ENCODE peak calls at places on chromosome 9, in four cellular contexts. M is GM12864, T is PC-3, X is fibroblast of lung. O is an unnamed sample.

GRCh38 chr9:135827301-135827700 is 80.0 kb downstream of the CAMSAP1 start:
- DNase-seq in X (no peak), M (no peak), T (no peak), O (no peak)

GRCh38 chr9:4021621-4022213 is 278.2 kb downstream of the GLIS3 start:
- DNase-seq in X (no peak), T (no peak), M (no peak), O (no peak)

GRCh38 chr9:98908897-98909634 is 34.6 kb upstream of the COL15A1 start:
- DNase-seq in T (no peak), X (peak; percentile 76), M (no peak), O (no peak)

GRCh38 chr9:2151171-2151570 is 136.0 kb downstream of the SMARCA2 start:
- DNase-seq in X (no peak), T (no peak), M (no peak), O (no peak)

GRCh38 chr9:98603821-98604383 is 104.8 kb downstream of the GABBR2 start:
- DNase-seq in X (peak; percentile 68), M (no peak), T (no peak), O (no peak)

GRCh38 chr9:35667939-35668338 is 2.9 kb upstream of the ARHGEF39 start:
- DNase-seq in M (no peak), T (no peak), X (no peak), O (no peak)

GRCh38 chr9:126317513-126317912 is 9.1 kb upstream of the MVB12B start:
- DNase-seq in T (peak; percentile 41), M (no peak), X (no peak), O (no peak)

GRCh38 chr9:18115131-18115530 is 358.8 kb upstream of the ADAMTSL1 start:
- DNase-seq in T (no peak), X (no peak), M (no peak), O (no peak)

GRCh38 chr9:35645736-35646582 is 4.8 kb downstream of the SIT1 start:
- DNase-seq in X (no peak), T (peak; percentile 36), M (no peak), O (no peak)

GRCh38 chr9:6680797-6681146 is 35.2 kb upstream of the GLDC start:
- DNase-seq in X (peak; percentile 57), M (peak; percentile 55), T (peak; percentile 40), O (no peak)

GRCh38 chr9:86721843-86722705 is 225.2 kb downstream of the GAS1 start:
- DNase-seq in X (peak; percentile 96), T (peak; percentile 77), M (no peak), O (no peak)

GRCh38 chr9:124780060-124780756 is 3.3 kb downstream of the OLFML2A start:
- DNase-seq in M (no peak), X (no peak), T (no peak), O (no peak)

GRCh38 chr9:33791117-33791516 is 4.2 kb upstream of the PRSS3 start:
- DNase-seq in X (peak; percentile 33), T (peak; percentile 87), M (no peak), O (no peak)

GRCh38 chr9:33787839-33788238 is 7.5 kb upstream of the PRSS3 start:
- DNase-seq in X (no peak), M (no peak), T (no peak), O (no peak)

GRCh38 chr9:33781736-33782135 is 13.6 kb upstream of the PRSS3 start:
- DNase-seq in T (no peak), M (no peak), X (no peak), O (no peak)

GRCh38 chr9:33782395-33783152 is 12.8 kb upstream of the PRSS3 start:
- DNase-seq in M (no peak), X (peak; percentile 82), T (peak; percentile 55), O (no peak)

GRCh38 chr9:33785914-33786313 is 9.4 kb upstream of the PRSS3 start:
- DNase-seq in X (peak; percentile 24), M (no peak), T (no peak), O (no peak)
- TF ChIP-seq CTCF in X (no peak), M (peak; percentile 39), T (peak; percentile 25), O (no peak)

DNA sequence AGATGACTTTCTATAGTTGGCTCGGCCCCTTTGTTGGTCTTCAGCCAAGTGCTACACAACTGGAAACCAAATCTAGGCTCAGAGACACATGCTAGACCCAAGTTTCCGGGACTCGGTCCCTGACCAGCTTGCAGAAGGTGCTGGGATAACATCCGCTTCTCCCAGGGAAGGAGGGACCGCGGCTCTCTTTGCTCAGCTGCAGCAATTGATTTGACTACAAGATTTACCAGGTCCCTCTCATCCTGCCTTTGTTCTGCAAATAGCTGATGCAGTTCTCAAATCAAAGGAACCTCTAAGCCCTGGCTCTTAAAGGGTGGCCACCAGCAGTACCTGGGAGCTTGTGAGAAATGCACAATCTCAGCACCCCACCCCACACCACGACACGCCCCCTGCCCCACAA is 314.6 kb downstream of the MLLT3 start:
- DNase-seq in M (no peak), T (no peak), X (no peak), O (no peak)
- TF ChIP-seq CTCF in M (no peak), T (no peak), X (no peak), O (no peak)

DNA sequence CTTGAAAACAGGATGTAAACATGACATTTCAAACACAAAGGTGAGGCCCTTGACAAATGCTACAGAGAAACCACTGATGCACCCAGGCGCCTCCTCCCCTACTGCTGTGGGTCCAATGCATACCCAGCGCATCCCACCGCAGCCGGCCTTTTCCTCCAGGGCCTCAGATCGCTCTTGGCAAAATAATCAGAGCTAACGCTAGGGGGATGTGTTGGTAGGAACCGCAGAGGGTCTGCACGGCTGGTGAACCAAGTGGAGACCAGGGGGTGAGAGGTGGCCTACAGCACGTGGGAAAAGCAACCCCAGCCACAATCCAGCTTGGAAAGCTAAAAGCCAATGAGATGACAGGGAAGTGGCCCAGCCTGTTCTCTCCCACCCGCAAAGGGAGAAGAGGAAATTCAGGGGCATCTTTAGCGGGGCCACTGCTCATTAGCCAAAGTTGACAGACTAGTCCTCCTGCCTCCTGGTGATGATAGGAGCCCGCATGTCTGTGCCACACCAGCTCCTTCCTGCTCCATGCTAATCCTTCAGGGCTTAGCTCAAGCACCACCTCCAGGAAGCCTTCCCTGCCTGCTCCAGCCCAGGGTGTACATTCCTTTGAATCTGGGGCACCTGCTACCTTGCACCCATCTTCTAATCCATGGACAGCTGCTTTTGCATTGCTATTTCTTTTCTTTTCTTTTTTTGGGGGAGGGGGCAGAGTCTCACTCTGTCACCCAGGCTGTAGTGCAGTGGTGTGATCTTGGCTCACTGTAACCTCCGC is 5.8 kb downstream of the FAM163B start:
- DNase-seq in T (no peak), M (no peak), X (no peak), O (no peak)
- TF ChIP-seq CTCF in T (no peak), M (no peak), X (no peak), O (no peak)

GRCh38 chr9:130892503-130893249 is 3.9 kb downstream of the QRFP start:
- DNase-seq in M (no peak), X (no peak), T (no peak), O (no peak)

GRCh38 chr9:130895038-130895437 is 1.6 kb downstream of the QRFP start:
- DNase-seq in M (no peak), T (no peak), X (no peak), O (no peak)

GRCh38 chr9:130894546-130894945 is 2.1 kb downstream of the QRFP start:
- DNase-seq in X (no peak), T (no peak), M (no peak), O (no peak)

GRCh38 chr9:130891699-130892502 is 4.7 kb downstream of the QRFP start:
- DNase-seq in X (no peak), M (no peak), T (no peak), O (no peak)

GRCh38 chr9:130893250-130894101 is 3.1 kb downstream of the QRFP start:
- DNase-seq in X (no peak), M (no peak), T (no peak), O (no peak)
- TF ChIP-seq CTCF in X (no peak), M (no peak), T (no peak), O (no peak)

DNA sequence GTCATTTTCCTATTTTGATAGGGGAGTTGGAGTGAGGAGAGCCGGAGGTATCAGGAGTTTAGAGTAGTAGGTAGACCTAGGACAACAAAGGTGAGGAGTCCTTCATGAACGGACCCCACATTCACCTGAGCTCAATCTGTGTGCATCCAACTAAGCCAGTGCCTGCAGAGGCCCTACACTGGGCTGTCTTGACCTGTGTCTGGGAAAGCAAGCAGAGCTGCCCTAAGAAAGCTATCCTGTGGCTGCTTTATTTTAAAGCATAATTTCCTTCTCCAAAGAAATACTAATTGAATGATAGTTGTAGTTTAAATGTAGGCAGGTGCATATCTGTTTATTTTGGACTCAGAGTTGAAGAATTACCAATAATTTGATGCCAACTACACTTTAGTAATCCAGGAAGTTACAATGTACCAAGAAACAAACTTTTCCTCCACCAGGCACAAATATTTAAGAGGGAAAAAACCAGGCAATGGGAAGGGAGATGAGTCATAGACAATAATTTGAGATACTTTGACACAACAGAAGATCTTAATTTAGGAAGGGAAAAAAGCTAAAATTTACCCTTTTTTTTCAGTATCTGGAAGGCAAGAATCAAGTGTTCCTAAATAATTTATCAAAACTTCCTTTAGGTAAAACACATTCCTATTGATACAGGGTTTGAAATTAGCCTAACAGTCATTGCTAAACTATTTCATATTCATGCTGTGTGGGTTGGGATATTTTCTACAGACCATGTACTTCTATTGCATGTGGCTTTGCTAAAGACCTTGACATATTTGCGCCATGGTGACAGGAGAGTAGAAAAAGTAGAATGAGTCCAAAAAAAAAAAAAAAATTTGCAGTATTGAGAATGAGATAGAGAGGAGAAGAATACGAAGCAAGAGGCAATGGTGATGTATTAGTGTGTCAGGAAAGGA is 376.6 kb upstream of the TUSC1 start:
- DNase-seq in M (no peak), X (peak; percentile 41), T (peak; percentile 50), O (no peak)
- TF ChIP-seq CTCF in M (no peak), X (no peak), T (no peak), O (no peak)

DNA sequence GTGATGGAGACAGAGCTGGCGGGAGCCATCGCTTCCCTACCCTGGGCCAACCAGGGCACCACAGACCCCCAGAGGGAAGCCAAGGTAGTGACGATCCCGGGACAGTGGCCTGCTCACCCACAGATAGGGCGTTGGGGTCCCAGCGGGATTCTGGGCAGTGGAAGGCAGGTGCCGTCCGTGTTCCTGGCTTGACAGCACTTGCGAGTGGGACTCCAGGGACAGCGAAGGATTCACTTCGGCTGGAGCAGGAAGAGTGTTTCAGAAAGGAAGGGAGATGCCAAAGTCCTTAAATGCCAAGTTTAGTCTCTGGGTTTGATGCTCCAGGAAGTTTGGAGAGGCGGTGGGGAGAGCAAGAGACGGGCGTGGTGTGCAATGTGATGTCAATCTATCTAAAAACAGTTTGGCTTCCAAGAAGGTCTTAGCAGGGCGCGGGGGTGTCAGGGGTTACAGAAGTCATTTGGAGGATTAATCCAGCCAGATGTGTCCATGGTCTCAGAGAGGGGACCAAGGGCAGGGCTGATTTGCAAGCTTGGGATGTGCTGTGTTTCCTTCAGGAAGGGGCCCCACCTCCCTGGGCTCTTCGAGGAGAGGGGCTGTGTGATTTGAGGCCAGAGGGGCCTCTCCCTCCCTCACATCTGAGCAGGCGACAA is 74.9 kb downstream of the NTNG2 start:
- DNase-seq in T (no peak), M (no peak), X (no peak), O (no peak)
- TF ChIP-seq CTCF in T (peak; percentile 31), M (no peak), X (no peak), O (peak; percentile 76)

DNA sequence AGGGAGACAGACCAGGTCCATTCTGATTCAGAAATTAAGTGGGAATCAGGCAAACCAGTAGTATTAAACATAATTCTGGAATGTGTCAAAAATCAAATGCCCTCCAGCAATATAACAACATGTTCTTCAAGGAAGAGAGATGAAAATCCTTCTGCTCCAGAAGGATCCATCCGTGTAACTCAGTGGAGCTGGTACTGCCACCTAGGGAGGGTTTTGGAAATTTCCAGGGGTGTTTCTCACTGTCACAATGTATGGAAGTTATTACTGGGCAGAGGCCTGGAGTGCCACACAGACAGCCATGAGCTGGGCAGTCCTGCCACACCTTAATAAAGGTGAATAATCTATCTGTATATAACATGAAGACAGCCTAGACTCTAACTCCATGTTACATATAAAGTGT is 87.5 kb downstream of the TTLL11 start:
- DNase-seq in X (peak; percentile 13), T (peak; percentile 62), M (no peak), O (no peak)
- TF ChIP-seq CTCF in X (peak; percentile 45), T (peak; percentile 67), M (peak; percentile 6), O (no peak)